ENCODE peak calls at places on chromosomes 7 and 10, in eight cellular contexts. O is psoas muscle; X is Panc1; V is neuronal stem cell; W is IMR-90; J is naive thymus-derived CD4-positive, alpha-beta T cell; T is body of pancreas; N is OCI-LY7. L is an unnamed sample. For H3K4me1 and H3K9me3, the result is how much of the 10 kb centered on the place peaks cover.

GRCh38 chr7:122790558-122790957 is 87.8 kb upstream of the RNF148 start:
- DNase-seq in W (no peak), O (no peak), X (no peak), V (no peak), J (no peak), T (no peak), N (no peak), L (no peak)

GRCh38 chr10:50312464-50313437 is 61.4 kb upstream of the ASAH2 start:
- DNase-seq in W (peak), X (no peak), V (no peak), N (no peak), T (no peak), O (no peak), J (no peak), L (no peak)

GRCh38 chr10:2980116-2980515 is 87.2 kb upstream of the PFKP start:
- DNase-seq in V (no peak), X (no peak), T (no peak), W (peak), N (no peak), O (no peak), J (no peak), L (no peak)

GRCh38 chr10:78343266-78343665 is 309.6 kb downstream of the RPS24 start:
- DNase-seq in X (no peak), V (no peak), J (no peak), O (no peak), N (no peak), W (no peak), T (no peak), L (no peak)

GRCh38 chr7:149067869-149068268 is 22.6 kb downstream of the ZNF786 start:
- DNase-seq in W (no peak), J (no peak), V (no peak), O (no peak), N (peak), X (no peak), T (no peak), L (no peak)

GRCh38 chr7:52838981-52839411 is 196.4 kb upstream of the POM121L12 start:
- DNase-seq in W (no peak), N (no peak), X (no peak), J (no peak), T (no peak), V (no peak), O (no peak), L (no peak)

GRCh38 chr7:41437257-41438196 is 265.4 kb downstream of the INHBA start:
- DNase-seq in N (no peak), J (no peak), T (no peak), W (no peak), X (no peak), V (no peak), O (no peak), L (no peak)

GRCh38 chr7:20858913-20859312 is 72.2 kb upstream of the SP8 start:
- DNase-seq in V (no peak), X (no peak), J (no peak), W (no peak), O (no peak), T (peak), N (no peak), L (no peak)

GRCh38 chr10:78756604-78757442 is 311.9 kb upstream of the ZMIZ1 start:
- DNase-seq in T (peak), V (no peak), O (peak), N (no peak), J (no peak), W (peak), X (peak), L (no peak)

GRCh38 chr7:145732521-145732920 is 384.1 kb upstream of the CNTNAP2 start:
- DNase-seq in J (no peak), X (no peak), O (no peak), V (no peak), W (no peak), N (no peak), T (no peak), L (no peak)

GRCh38 chr10:13349776-13350274 is 1.7 kb upstream of the SEPHS1 start:
- DNase-seq in V (no peak), X (no peak), N (peak), T (peak), O (peak), W (peak), J (peak), L (no peak)

GRCh38 chr7:98619450-98620321 is 2.6 kb downstream of the NPTX2 start:
- DNase-seq in J (no peak), V (no peak), X (no peak), T (peak), O (no peak), W (peak), N (no peak), L (no peak)

GRCh38 chr7:33640732-33641131 is 264.6 kb upstream of the BMPER start:
- DNase-seq in X (no peak), W (peak), J (no peak), O (no peak), N (no peak), T (no peak), V (no peak), L (no peak)

GRCh38 chr7:159099217-159099655 is 45.4 kb downstream of the VIPR2 start:
- DNase-seq in N (no peak), J (no peak), O (no peak), V (no peak), X (no peak), T (no peak), W (no peak), L (no peak)

GRCh38 chr7:96501318-96501717 is 179.4 kb upstream of the SLC25A13 start:
- DNase-seq in W (no peak), X (no peak), T (no peak), J (no peak), V (no peak), N (no peak), O (no peak), L (no peak)

GRCh38 chr7:111090834-111091233 is at the start of gene LRRN3:
- DNase-seq in T (peak), V (no peak), N (no peak), X (no peak), W (peak), J (peak), O (peak), L (no peak)

GRCh38 chr10:113159563-113159962 is 209.5 kb downstream of the TCF7L2 start:
- DNase-seq in X (no peak), W (no peak), O (no peak), J (no peak), N (no peak), V (no peak), T (no peak), L (no peak)

GRCh38 chr7:45072131-45073030 is 16.4 kb downstream of the NACAD start:
- DNase-seq in O (no peak), W (no peak), T (no peak), N (no peak), V (no peak), J (no peak), X (no peak), L (no peak)

GRCh38 chr7:768881-769504 is 41.9 kb upstream of the PRKAR1B start:
- DNase-seq in N (no peak), T (no peak), X (no peak), W (no peak), J (no peak), O (peak), V (peak), L (no peak)

GRCh38 chr10:113992601-113993011 is 51.1 kb upstream of the ADRB1 start:
- DNase-seq in W (no peak), T (no peak), N (no peak), V (no peak), J (no peak), O (peak), X (no peak), L (no peak)

GRCh38 chr10:111481271-111482073 is 404.6 kb downstream of the ADRA2A start:
- DNase-seq in V (no peak), N (no peak), J (no peak), X (no peak), T (no peak), W (no peak), O (no peak), L (no peak)

GRCh38 chr7:27176343-27176731 is 2.2 kb upstream of the HOXA10 start:
- DNase-seq in J (no peak), T (no peak), V (no peak), N (no peak), X (no peak), O (no peak), W (no peak), L (no peak)

GRCh38 chr7:116631676-116632075 is 40.3 kb upstream of the MET start:
- DNase-seq in J (no peak), T (no peak), O (no peak), W (no peak), N (no peak), V (no peak), X (no peak), L (no peak)
- H3K4me1 ChIP-seq in J (under half), T (under half), O (under half), W (under half), N (under half), V (under half), X (half or more), L (under half)

GRCh38 chr10:38119038-38119437 is 24.9 kb downstream of the ZNF37A start:
- DNase-seq in T (no peak), W (no peak), J (no peak), X (no peak), O (no peak), V (no peak), N (no peak), L (no peak)

DNA sequence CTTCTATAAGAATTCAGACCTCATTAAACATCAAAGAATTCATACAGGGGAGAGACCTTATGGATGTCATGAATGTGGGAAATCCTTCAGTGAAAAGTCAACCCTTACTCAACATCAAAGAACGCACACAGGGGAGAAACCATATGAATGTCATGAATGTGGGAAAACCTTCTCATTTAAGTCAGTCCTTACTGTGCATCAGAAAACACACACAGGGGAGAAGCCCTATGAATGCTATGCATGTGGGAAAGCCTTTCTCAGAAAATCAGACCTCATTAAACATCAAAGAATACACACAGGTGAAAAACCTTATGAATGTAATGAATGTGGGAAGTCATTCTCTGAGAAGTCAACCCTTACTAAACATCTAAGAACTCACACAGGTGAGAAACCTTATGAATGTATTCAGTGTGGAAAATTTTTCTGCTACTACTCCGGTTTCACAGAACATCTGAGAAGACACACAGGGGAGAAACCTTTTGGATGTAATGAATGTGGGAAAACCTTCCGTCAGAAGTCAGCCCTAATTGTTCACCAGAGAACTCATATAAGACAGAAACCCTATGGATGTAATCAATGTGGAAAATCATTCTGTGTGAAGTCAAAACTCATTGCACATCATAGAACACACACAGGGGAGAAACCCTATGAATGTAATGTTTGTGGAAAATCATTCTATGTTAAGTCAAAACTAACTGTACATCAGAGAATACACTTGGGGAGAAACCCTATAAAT is 24.1 kb downstream of the ZNF37A start:
- DNase-seq in W (peak), O (no peak), T (no peak), J (no peak), V (no peak), N (no peak), X (no peak), L (no peak)
- H3K9me3 ChIP-seq in W (half or more), O (half or more), T (under half), J (half or more), V (under half), N (under half), X (half or more), L (half or more)

DNA sequence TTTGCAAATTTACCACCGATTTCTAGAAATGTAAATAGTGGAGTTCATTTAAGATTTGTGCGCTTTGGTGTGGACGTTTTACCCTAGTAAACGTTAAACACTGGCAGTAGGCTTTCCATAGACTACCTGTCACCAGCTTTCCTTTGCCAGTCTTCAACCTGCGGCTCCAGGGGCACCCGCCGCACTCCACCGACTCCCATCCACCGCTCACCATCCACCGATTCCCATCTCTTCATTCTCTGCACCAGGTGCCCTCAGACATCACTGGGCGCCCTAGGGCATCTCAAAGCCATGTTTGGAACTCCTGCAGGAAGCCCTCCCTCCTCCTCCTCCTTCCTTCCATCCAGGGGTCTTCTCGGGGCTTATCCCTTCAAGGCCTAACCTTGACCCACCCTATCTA is 1.4 kb upstream of the AP5Z1 start:
- DNase-seq in V (no peak), O (no peak), X (no peak), T (no peak), W (no peak), N (no peak), J (no peak), L (no peak)
- H3K27ac ChIP-seq in V (no peak), O (no peak), X (peak), T (no peak), W (no peak), N (no peak), J (peak), L (peak)

DNA sequence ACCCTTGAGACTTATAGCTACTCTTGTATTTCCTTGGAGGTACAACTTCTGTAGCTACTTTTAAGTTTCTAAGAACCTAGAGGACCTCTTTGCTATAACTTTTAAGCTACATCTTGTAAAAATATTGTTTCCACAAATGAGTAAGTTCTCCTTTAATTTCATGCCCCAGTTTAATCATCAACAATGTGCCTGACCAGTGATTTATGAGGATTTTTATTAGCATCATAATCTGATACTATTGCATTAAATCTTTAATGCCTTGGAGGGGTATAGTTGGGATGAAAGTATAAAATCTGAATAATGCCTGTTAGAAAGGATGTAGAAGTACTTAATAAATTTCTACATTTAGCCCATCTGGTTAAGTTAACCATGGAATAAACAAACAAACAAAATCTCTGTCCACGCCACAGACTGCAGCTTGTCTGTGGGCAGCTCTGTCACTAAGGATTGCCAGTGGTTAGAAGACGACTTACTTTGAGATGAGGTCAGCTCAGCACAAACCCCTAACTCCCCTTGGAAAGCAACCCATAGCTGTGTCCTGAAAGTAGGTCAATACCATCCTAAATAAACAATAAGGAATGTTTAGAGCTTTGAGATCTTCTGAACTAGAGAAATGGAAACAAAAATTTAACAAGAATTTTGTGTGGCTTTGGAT is 18.3 kb downstream of the UBE2D1 start:
- DNase-seq in T (no peak), V (no peak), J (no peak), W (peak), N (no peak), X (no peak), O (no peak), L (no peak)
- H3K4me1 ChIP-seq in T (under half), V (under half), J (under half), W (under half), N (under half), X (under half), O (half or more), L (under half)